ENCODE peak calls at places on chromosomes 6 and 20, in four cellular contexts. P is mesendoderm; I is NCI-H1694 treated with DMSO at 0.1 percent for 48 hours; B is CD8-positive, alpha-beta T cell. R is an unnamed sample.

GRCh38 chr6:152727507-152727906 is 23.1 kb upstream of the VIP start:
- DNase-seq in P (peak; percentile 43), I (no peak), B (no peak), R (no peak)

GRCh38 chr6:84618046-84618752 is 146.2 kb downstream of the TBX18 start:
- DNase-seq in B (no peak), P (peak; percentile 80), I (no peak), R (no peak)

GRCh38 chr6:161486326-161486725 is 212.5 kb upstream of the AGPAT4 start:
- DNase-seq in P (peak; percentile 76), I (no peak), B (no peak), R (no peak)

GRCh38 chr6:167306401-167306998 is 15.4 kb downstream of the UNC93A start:
- DNase-seq in B (no peak), I (no peak), P (peak; percentile 65), R (peak; percentile 44)

GRCh38 chr20:62019144-62019805 is 46.4 kb downstream of the TAF4 start:
- DNase-seq in B (no peak), I (no peak), P (no peak), R (peak; percentile 61)

GRCh38 chr6:2688416-2689064 is 62.2 kb downstream of the MYLK4 start:
- DNase-seq in P (no peak), I (no peak), B (no peak), R (no peak)

GRCh38 chr20:10217517-10218410 is 866 bp upstream of the SNAP25 start:
- DNase-seq in I (no peak), P (peak; percentile 88), B (no peak), R (peak; percentile 72)

GRCh38 chr6:166286831-166287271 is 21.3 kb downstream of the PRR18 start:
- DNase-seq in I (no peak), B (no peak), P (peak; percentile 62), R (no peak)

GRCh38 chr6:41318648-41319565 is 16.5 kb upstream of the NCR2 start:
- DNase-seq in P (peak; percentile 94), B (peak; percentile 83), I (peak; percentile 71), R (peak; percentile 84)

GRCh38 chr20:56875052-56875663 is 246.1 kb downstream of the TFAP2C start:
- DNase-seq in B (no peak), I (no peak), P (peak; percentile 62), R (peak; percentile 56)

GRCh38 chr6:136549359-136550044 is 720 bp downstream of the MAP7 start:
- DNase-seq in I (no peak), B (peak; percentile 22), P (peak; percentile 56), R (no peak)

GRCh38 chr6:33082702-33083101 is 6.9 kb downstream of the HLA-DPB1 start:
- DNase-seq in I (no peak), P (peak; percentile 78), B (no peak), R (peak; percentile 72)

GRCh38 chr6:107634147-107635057 is 144.5 kb downstream of the SOBP start:
- DNase-seq in B (no peak), I (no peak), P (no peak), R (peak; percentile 57)

GRCh38 chr6:162706236-162706635 is 21.3 kb downstream of the PRKN start:
- DNase-seq in P (no peak), B (no peak), I (peak; percentile 5), R (no peak)

GRCh38 chr6:144298167-144298671 is 13.1 kb downstream of the UTRN start:
- DNase-seq in I (no peak), B (no peak), P (no peak), R (no peak)

GRCh38 chr6:134724653-134725340 is 225.1 kb downstream of the ALDH8A1 start:
- DNase-seq in P (no peak), B (no peak), I (no peak), R (no peak)

GRCh38 chr6:144334150-144334708 is 49.1 kb downstream of the UTRN start:
- DNase-seq in I (no peak), P (no peak), B (peak; percentile 91), R (no peak)

GRCh38 chr6:72855471-72855870 is 233.6 kb downstream of the KCNQ5 start:
- DNase-seq in B (no peak), I (no peak), P (no peak), R (no peak)

GRCh38 chr6:37919417-37920157 is 100.1 kb downstream of the ZFAND3 start:
- DNase-seq in B (no peak), P (peak; percentile 39), I (no peak), R (no peak)

GRCh38 chr6:150273457-150274309 is 95.1 kb upstream of the IYD start:
- DNase-seq in B (no peak), P (no peak), I (no peak), R (no peak)

GRCh38 chr6:3683331-3683730 is 68.2 kb downstream of the PXDC1 start:
- DNase-seq in P (no peak), I (no peak), B (no peak), R (no peak)

GRCh38 chr6:105209950-105210706 is 30.3 kb upstream of the POPDC3 start:
- DNase-seq in B (no peak), I (no peak), P (no peak), R (no peak)

GRCh38 chr6:13251242-13251641 is 77.1 kb downstream of the TBC1D7 start:
- DNase-seq in P (no peak), I (no peak), B (no peak), R (no peak)

GRCh38 chr6:81450180-81450579 is 302.3 kb downstream of the TENT5A start:
- DNase-seq in P (no peak), I (no peak), B (no peak), R (no peak)

GRCh38 chr6:113805167-113805835 is 51.8 kb upstream of the MARCKS start:
- DNase-seq in P (no peak), B (no peak), I (no peak), R (no peak)